ENCODE peak calls at places on chromosomes 12 and 14, in ten cellular contexts. One of them, this sample, is unnamed.

GRCh38 chr14:64112859-64113258 is 181.3 kb downstream of the ESR2 start:
- DNase-seq in PC-3: peak; percentile 20
- DNase-seq in heart right ventricle: no peak
- DNase-seq in right atrium auricular region: no peak
- DNase-seq in GM23248: no peak
- DNase-seq in H1: no peak
- DNase-seq in Caco-2: no peak
- DNase-seq in right cardiac atrium: no peak
- DNase-seq in upper lobe of right lung: no peak
- DNase-seq in fibroblast of lung: no peak
- DNase-seq in this sample: peak; percentile 80

GRCh38 chr12:82527165-82527780 is 159.4 kb upstream of the TMTC2 start:
- DNase-seq in PC-3: peak; percentile 77
- DNase-seq in heart right ventricle: no peak
- DNase-seq in right atrium auricular region: no peak
- DNase-seq in GM23248: peak; percentile 78
- DNase-seq in H1: no peak
- DNase-seq in Caco-2: peak; percentile 58
- DNase-seq in right cardiac atrium: no peak
- DNase-seq in upper lobe of right lung: no peak
- DNase-seq in fibroblast of lung: peak; percentile 56
- DNase-seq in this sample: peak; percentile 24

GRCh38 chr14:37819155-37820015 is 224.0 kb downstream of the TTC6 start:
- DNase-seq in PC-3: peak; percentile 53
- DNase-seq in heart right ventricle: no peak
- DNase-seq in right atrium auricular region: no peak
- DNase-seq in GM23248: peak; percentile 81
- DNase-seq in H1: no peak
- DNase-seq in Caco-2: peak; percentile 24
- DNase-seq in right cardiac atrium: no peak
- DNase-seq in upper lobe of right lung: no peak
- DNase-seq in fibroblast of lung: peak; percentile 79
- DNase-seq in this sample: no peak

GRCh38 chr12:29039013-29039412 is 110.1 kb upstream of the FAR2 start:
- DNase-seq in PC-3: no peak
- DNase-seq in heart right ventricle: no peak
- DNase-seq in right atrium auricular region: no peak
- DNase-seq in GM23248: peak; percentile 93
- DNase-seq in H1: no peak
- DNase-seq in Caco-2: no peak
- DNase-seq in right cardiac atrium: no peak
- DNase-seq in upper lobe of right lung: no peak
- DNase-seq in fibroblast of lung: peak; percentile 51
- DNase-seq in this sample: no peak

GRCh38 chr12:55659486-55660385 is 23.0 kb downstream of the OR10P1 start:
- DNase-seq in PC-3: peak; percentile 56
- DNase-seq in heart right ventricle: no peak
- DNase-seq in right atrium auricular region: peak; percentile 70
- DNase-seq in GM23248: peak; percentile 73
- DNase-seq in H1: no peak
- DNase-seq in Caco-2: peak; percentile 29
- DNase-seq in right cardiac atrium: peak; percentile 64
- DNase-seq in upper lobe of right lung: no peak
- DNase-seq in fibroblast of lung: peak; percentile 43
- DNase-seq in this sample: no peak

GRCh38 chr14:102560436-102561261 is 31.8 kb upstream of the RCOR1 start:
- DNase-seq in PC-3: no peak
- DNase-seq in heart right ventricle: no peak
- DNase-seq in right atrium auricular region: no peak
- DNase-seq in GM23248: no peak
- DNase-seq in H1: no peak
- DNase-seq in Caco-2: no peak
- DNase-seq in right cardiac atrium: no peak
- DNase-seq in upper lobe of right lung: no peak
- DNase-seq in fibroblast of lung: no peak
- DNase-seq in this sample: no peak

GRCh38 chr12:93518725-93519124 is 51.4 kb downstream of the MRPL42 start:
- DNase-seq in PC-3: peak; percentile 36
- DNase-seq in heart right ventricle: no peak
- DNase-seq in right atrium auricular region: no peak
- DNase-seq in GM23248: peak; percentile 58
- DNase-seq in H1: no peak
- DNase-seq in Caco-2: no peak
- DNase-seq in right cardiac atrium: no peak
- DNase-seq in upper lobe of right lung: no peak
- DNase-seq in fibroblast of lung: peak; percentile 73
- DNase-seq in this sample: no peak

GRCh38 chr12:49502590-49502989 is 36.2 kb upstream of the KCNH3 start:
- DNase-seq in PC-3: no peak
- DNase-seq in heart right ventricle: no peak
- DNase-seq in right atrium auricular region: no peak
- DNase-seq in GM23248: no peak
- DNase-seq in H1: no peak
- DNase-seq in Caco-2: no peak
- DNase-seq in right cardiac atrium: no peak
- DNase-seq in upper lobe of right lung: no peak
- DNase-seq in fibroblast of lung: peak; percentile 45
- DNase-seq in this sample: no peak

GRCh38 chr14:75861161-75861621 is 120.6 kb downstream of the TGFB3 start:
- DNase-seq in PC-3: peak; percentile 56
- DNase-seq in heart right ventricle: no peak
- DNase-seq in right atrium auricular region: no peak
- DNase-seq in GM23248: peak; percentile 89
- DNase-seq in H1: no peak
- DNase-seq in Caco-2: peak; percentile 78
- DNase-seq in right cardiac atrium: no peak
- DNase-seq in upper lobe of right lung: no peak
- DNase-seq in fibroblast of lung: peak; percentile 74
- DNase-seq in this sample: no peak

GRCh38 chr12:8667280-8667679 is 4.7 kb upstream of the MFAP5 start:
- DNase-seq in PC-3: no peak
- DNase-seq in heart right ventricle: no peak
- DNase-seq in right atrium auricular region: no peak
- DNase-seq in GM23248: no peak
- DNase-seq in H1: no peak
- DNase-seq in Caco-2: no peak
- DNase-seq in right cardiac atrium: no peak
- DNase-seq in upper lobe of right lung: no peak
- DNase-seq in fibroblast of lung: no peak
- DNase-seq in this sample: no peak

GRCh38 chr12:2826721-2827515 is 7.9 kb downstream of the NRIP2 start:
- DNase-seq in PC-3: no peak
- DNase-seq in heart right ventricle: no peak
- DNase-seq in right atrium auricular region: no peak
- DNase-seq in GM23248: no peak
- DNase-seq in H1: no peak
- DNase-seq in Caco-2: no peak
- DNase-seq in right cardiac atrium: no peak
- DNase-seq in upper lobe of right lung: no peak
- DNase-seq in fibroblast of lung: peak; percentile 15
- DNase-seq in this sample: no peak

GRCh38 chr12:109811624-109811995 is 21.6 kb downstream of the TRPV4 start:
- DNase-seq in PC-3: no peak
- DNase-seq in heart right ventricle: no peak
- DNase-seq in right atrium auricular region: no peak
- DNase-seq in GM23248: no peak
- DNase-seq in H1: no peak
- DNase-seq in Caco-2: peak; percentile 30
- DNase-seq in right cardiac atrium: no peak
- DNase-seq in upper lobe of right lung: no peak
- DNase-seq in fibroblast of lung: no peak
- DNase-seq in this sample: no peak
- H3K9me3 ChIP-seq in PC-3: no peaks in the 10 kb centered on the region
- H3K9me3 ChIP-seq in heart right ventricle: no peaks in the 10 kb centered on the region
- H3K9me3 ChIP-seq in right atrium auricular region: no peaks in the 10 kb centered on the region
- H3K9me3 ChIP-seq in GM23248: no peaks in the 10 kb centered on the region
- H3K9me3 ChIP-seq in H1: peaks cover 5% of the 10 kb centered on the region
- H3K9me3 ChIP-seq in Caco-2: no peaks in the 10 kb centered on the region
- H3K9me3 ChIP-seq in right cardiac atrium: no peaks in the 10 kb centered on the region
- H3K9me3 ChIP-seq in upper lobe of right lung: no peaks in the 10 kb centered on the region
- H3K9me3 ChIP-seq in fibroblast of lung: no peaks in the 10 kb centered on the region
- H3K9me3 ChIP-seq in this sample: no peaks in the 10 kb centered on the region

DNA sequence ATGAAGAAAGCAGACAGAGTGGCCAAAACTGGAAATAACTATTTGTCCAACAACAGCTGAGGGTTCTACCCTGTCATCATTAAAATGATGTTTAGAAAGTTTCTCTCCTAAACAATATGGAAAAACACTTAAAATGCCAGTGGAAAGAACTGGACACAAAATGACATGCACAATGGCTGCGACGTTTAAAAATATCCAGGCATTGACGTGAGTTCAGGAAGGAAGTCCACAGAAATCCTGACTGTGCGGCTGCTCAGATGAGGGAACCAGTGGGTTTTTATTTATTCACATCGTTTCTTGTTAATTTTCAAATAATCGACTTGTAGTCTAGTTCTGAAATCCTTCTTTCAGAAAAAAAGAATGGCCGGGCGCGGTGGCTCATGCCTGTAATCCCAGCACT is 58.3 kb downstream of the CCNK start:
- DNase-seq in PC-3: no peak
- DNase-seq in heart right ventricle: no peak
- DNase-seq in right atrium auricular region: no peak
- DNase-seq in GM23248: no peak
- DNase-seq in H1: no peak
- DNase-seq in Caco-2: no peak
- DNase-seq in right cardiac atrium: no peak
- DNase-seq in upper lobe of right lung: no peak
- DNase-seq in fibroblast of lung: no peak
- DNase-seq in this sample: no peak
- H3K4me1 ChIP-seq in PC-3: peaks cover 22% of the 10 kb centered on the region
- H3K4me1 ChIP-seq in heart right ventricle: peaks cover 86% of the 10 kb centered on the region
- H3K4me1 ChIP-seq in right atrium auricular region: no peaks in the 10 kb centered on the region
- H3K4me1 ChIP-seq in GM23248: peaks cover 15% of the 10 kb centered on the region
- H3K4me1 ChIP-seq in H1: peaks cover 23% of the 10 kb centered on the region
- H3K4me1 ChIP-seq in Caco-2: peaks cover 22% of the 10 kb centered on the region
- H3K4me1 ChIP-seq in right cardiac atrium: peaks cover 4% of the 10 kb centered on the region
- H3K4me1 ChIP-seq in upper lobe of right lung: no peaks in the 10 kb centered on the region
- H3K4me1 ChIP-seq in fibroblast of lung: peaks cover 15% of the 10 kb centered on the region
- H3K4me1 ChIP-seq in this sample: peaks cover 42% of the 10 kb centered on the region

DNA sequence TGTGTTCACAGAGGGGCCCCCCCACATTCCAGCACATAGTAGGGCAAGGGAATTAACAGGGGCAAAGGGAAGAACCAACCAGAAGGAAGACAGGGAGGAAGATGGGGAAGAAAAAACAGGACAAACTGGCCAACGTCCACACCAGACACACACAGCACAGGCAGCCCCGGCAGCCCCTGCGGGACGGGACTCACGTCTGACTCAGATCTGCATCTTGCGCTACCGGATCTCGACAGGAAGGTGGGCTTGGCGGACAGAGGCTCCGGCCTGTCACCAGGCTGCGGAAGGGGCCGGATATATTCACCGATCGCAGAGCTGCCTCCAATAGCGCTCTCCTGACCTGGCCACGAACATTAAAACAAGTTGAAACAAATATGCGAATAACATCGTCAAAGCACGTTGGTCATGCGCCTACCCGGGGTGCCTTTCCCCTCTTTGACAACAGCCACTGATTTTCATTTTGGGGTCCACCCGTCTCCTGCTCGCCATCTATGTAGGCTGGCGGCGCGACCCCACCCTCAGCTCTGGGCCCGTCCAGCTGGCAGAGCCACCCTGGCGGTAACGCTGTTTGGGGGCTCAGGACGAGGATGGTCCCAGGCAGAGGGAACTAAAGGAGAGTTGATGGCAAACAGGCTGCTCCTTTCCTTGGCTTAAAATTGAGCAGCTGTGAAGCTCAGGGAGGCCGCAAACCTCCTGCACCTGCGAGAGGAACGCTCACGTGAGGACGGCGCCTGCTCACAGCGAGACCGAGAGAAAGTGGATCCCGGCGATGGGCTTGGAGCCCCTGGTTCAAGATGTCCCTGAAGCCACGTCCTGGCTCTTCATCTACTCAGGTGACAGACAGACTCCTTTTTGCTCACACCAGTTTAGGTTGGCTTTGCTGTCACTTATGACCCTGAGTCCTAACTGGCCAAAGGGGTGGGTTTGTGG is 113.6 kb downstream of the PIWIL1 start:
- DNase-seq in PC-3: no peak
- DNase-seq in heart right ventricle: no peak
- DNase-seq in right atrium auricular region: no peak
- DNase-seq in GM23248: no peak
- DNase-seq in H1: no peak
- DNase-seq in Caco-2: no peak
- DNase-seq in right cardiac atrium: no peak
- DNase-seq in upper lobe of right lung: no peak
- DNase-seq in fibroblast of lung: no peak
- DNase-seq in this sample: no peak
- H3K9me3 ChIP-seq in PC-3: no peaks in the 10 kb centered on the region
- H3K9me3 ChIP-seq in heart right ventricle: no peaks in the 10 kb centered on the region
- H3K9me3 ChIP-seq in right atrium auricular region: no peaks in the 10 kb centered on the region
- H3K9me3 ChIP-seq in GM23248: no peaks in the 10 kb centered on the region
- H3K9me3 ChIP-seq in H1: no peaks in the 10 kb centered on the region
- H3K9me3 ChIP-seq in Caco-2: no peaks in the 10 kb centered on the region
- H3K9me3 ChIP-seq in right cardiac atrium: no peaks in the 10 kb centered on the region
- H3K9me3 ChIP-seq in upper lobe of right lung: no peaks in the 10 kb centered on the region
- H3K9me3 ChIP-seq in fibroblast of lung: peaks cover 2% of the 10 kb centered on the region
- H3K9me3 ChIP-seq in this sample: no peaks in the 10 kb centered on the region

DNA sequence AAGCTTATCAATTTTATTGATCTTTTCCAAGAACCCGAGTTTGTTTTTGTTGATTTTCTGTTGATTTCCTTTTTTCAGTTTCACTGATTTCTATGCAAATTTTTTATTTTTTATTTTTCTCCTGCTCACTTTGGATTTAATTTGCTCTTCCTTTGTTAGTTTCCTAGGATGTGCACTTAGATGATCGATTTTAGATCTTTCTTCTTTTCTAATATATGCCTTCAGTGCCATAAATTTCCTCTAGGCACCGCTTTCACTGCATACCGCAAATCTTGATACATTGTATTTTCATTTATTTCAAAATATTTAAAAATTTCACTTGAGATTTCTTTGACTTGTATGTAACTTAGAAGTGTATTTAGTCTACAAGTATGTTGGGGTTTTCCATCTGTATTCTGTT is 9.5 kb downstream of the TOGARAM1 start:
- DNase-seq in PC-3: no peak
- DNase-seq in heart right ventricle: no peak
- DNase-seq in right atrium auricular region: no peak
- DNase-seq in GM23248: no peak
- DNase-seq in H1: no peak
- DNase-seq in Caco-2: no peak
- DNase-seq in right cardiac atrium: no peak
- DNase-seq in upper lobe of right lung: no peak
- DNase-seq in fibroblast of lung: no peak
- DNase-seq in this sample: no peak
- H3K4me1 ChIP-seq in PC-3: peaks cover 21% of the 10 kb centered on the region
- H3K4me1 ChIP-seq in heart right ventricle: peaks cover 21% of the 10 kb centered on the region
- H3K4me1 ChIP-seq in right atrium auricular region: no peaks in the 10 kb centered on the region
- H3K4me1 ChIP-seq in GM23248: peaks cover 15% of the 10 kb centered on the region
- H3K4me1 ChIP-seq in H1: no peaks in the 10 kb centered on the region
- H3K4me1 ChIP-seq in Caco-2: no peaks in the 10 kb centered on the region
- H3K4me1 ChIP-seq in right cardiac atrium: no peaks in the 10 kb centered on the region
- H3K4me1 ChIP-seq in upper lobe of right lung: peaks cover 12% of the 10 kb centered on the region
- H3K4me1 ChIP-seq in fibroblast of lung: no peaks in the 10 kb centered on the region
- H3K4me1 ChIP-seq in this sample: peaks cover 20% of the 10 kb centered on the region